ENCODE peak calls at places on chromosomes 7 and 10, in nine cellular contexts. N, G, Y, Q, B, R, E, S and M are unnamed samples.

GRCh38 chr10:52071814-52072213 is 242.3 kb upstream of the DKK1 start:
- DNase-seq in Q (no peak), R (no peak), S (no peak), N (no peak), G (no peak), B (no peak), Y (no peak), E (no peak), M (no peak)

GRCh38 chr10:15719899-15720634 is at the start of gene ITGA8:
- DNase-seq in E (no peak), R (peak; percentile 71), S (peak; percentile 23), N (no peak), Y (no peak), Q (no peak), B (peak; percentile 57), G (no peak), M (no peak)

GRCh38 chr7:28165971-28166955 is 14.3 kb downstream of the JAZF1 start:
- DNase-seq in Q (no peak), Y (no peak), E (no peak), N (no peak), R (peak; percentile 22), B (no peak), S (no peak), G (peak; percentile 62), M (no peak)

GRCh38 chr10:3871424-3871996 is 86.5 kb upstream of the KLF6 start:
- DNase-seq in B (no peak), E (no peak), N (no peak), S (no peak), Q (no peak), Y (no peak), R (no peak), G (no peak), M (no peak)

GRCh38 chr10:21041763-21042458 is 144.8 kb upstream of the NEBL start:
- DNase-seq in S (no peak), R (no peak), G (no peak), N (no peak), B (no peak), Q (no peak), E (no peak), Y (no peak), M (no peak)

GRCh38 chr7:99000904-99001442 is 122.6 kb downstream of the TRRAP start:
- DNase-seq in E (no peak), S (no peak), N (no peak), R (no peak), B (no peak), G (no peak), Y (no peak), Q (no peak), M (peak; percentile 22)

GRCh38 chr10:31756131-31757119 is 172.2 kb downstream of the ARHGAP12 start:
- DNase-seq in Q (no peak), B (no peak), R (no peak), G (no peak), N (no peak), S (no peak), E (no peak), Y (no peak), M (no peak)

GRCh38 chr10:104391150-104391968 is 37.7 kb downstream of the CFAP58 start:
- DNase-seq in R (peak; percentile 72), Y (no peak), E (peak; percentile 50), G (no peak), N (no peak), B (no peak), Q (no peak), S (no peak), M (no peak)

DNA sequence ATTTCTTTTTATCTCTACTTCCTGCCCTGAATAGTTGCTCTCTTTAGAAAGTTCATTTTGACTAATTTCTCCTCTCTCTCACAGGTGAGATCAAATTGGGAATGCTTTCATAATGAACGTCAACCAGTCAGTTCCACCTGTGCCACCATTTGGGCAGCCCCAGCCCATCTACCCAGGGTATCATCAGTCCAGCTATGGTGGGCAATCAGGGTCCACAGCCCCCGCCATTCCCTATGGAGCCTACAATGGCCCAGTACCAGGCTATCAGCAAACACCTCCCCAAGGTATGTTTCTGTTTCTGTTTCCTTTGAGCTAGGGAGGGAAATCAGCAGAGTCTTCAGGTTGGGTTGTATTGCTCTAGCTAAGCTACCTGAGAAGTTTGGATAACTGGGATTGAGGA is 2.5 kb downstream of the SEC24C start:
- DNase-seq in N (no peak), R (no peak), E (no peak), B (no peak), Q (no peak), S (no peak), G (no peak), Y (no peak), M (no peak)
- H3K4me1 ChIP-seq in N (peaks cover 28% of the 10 kb centered on the region), R (peaks cover 19% of the 10 kb centered on the region), E (peaks cover 2% of the 10 kb centered on the region), B (peaks cover 5% of the 10 kb centered on the region), Q (peaks cover 22% of the 10 kb centered on the region), S (peaks cover 5% of the 10 kb centered on the region), G (peaks cover 28% of the 10 kb centered on the region), Y (peaks cover 75% of the 10 kb centered on the region), M (peaks cover 54% of the 10 kb centered on the region)

GRCh38 chr10:77789016-77789415 is 137.5 kb downstream of the DLG5 start:
- DNase-seq in B (no peak), S (no peak), Q (no peak), E (no peak), Y (no peak), R (no peak), N (no peak), G (no peak), M (no peak)

GRCh38 chr10:77791506-77791905 is 135.0 kb downstream of the DLG5 start:
- DNase-seq in S (no peak), R (no peak), B (no peak), E (no peak), G (no peak), Y (no peak), Q (no peak), N (no peak), M (no peak)

GRCh38 chr10:77788496-77789010 is 138.0 kb downstream of the DLG5 start:
- DNase-seq in B (no peak), S (no peak), R (no peak), Y (no peak), N (no peak), E (no peak), Q (no peak), G (no peak), M (no peak)

GRCh38 chr10:77792155-77792554 is 134.4 kb downstream of the DLG5 start:
- DNase-seq in G (no peak), E (no peak), Q (no peak), R (no peak), Y (no peak), N (no peak), B (no peak), S (no peak), M (no peak)

DNA sequence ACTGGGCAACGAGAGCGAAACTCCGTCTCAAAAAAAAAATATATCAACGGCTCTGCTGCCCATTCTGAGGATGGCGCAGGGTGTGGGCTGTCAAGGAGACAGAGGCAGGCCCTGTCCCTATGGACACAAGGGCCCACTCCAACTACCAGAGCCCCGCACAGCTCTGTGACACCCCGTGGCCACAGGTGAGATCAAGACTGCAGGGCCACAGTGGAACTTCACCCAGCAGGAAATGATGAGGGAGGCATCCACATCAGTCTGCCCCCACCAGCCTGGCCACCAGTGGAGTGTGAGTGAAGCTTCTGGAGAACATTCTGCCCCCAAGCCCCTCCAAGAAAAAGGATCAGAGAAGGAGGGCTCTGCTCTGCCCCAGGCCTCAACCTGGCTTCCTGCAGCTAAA is 136.7 kb downstream of the DLG5 start:
- DNase-seq in B (no peak), E (no peak), Q (no peak), G (no peak), N (no peak), R (no peak), S (no peak), Y (no peak), M (no peak)
- H3K36me3 ChIP-seq in B (peaks cover 65% of the 10 kb centered on the region), E (peaks cover 4% of the 10 kb centered on the region), Q (no peaks in the 10 kb centered on the region), G (no peaks in the 10 kb centered on the region), N (no peaks in the 10 kb centered on the region), R (no peaks in the 10 kb centered on the region), S (no peaks in the 10 kb centered on the region), Y (peaks cover 77% of the 10 kb centered on the region), M (no peaks in the 10 kb centered on the region)

GRCh38 chr10:117654105-117654504 is 111.6 kb downstream of the EMX2 start:
- DNase-seq in B (no peak), Y (no peak), R (no peak), N (no peak), Q (no peak), E (no peak), S (no peak), G (no peak), M (no peak)

GRCh38 chr10:117656385-117657367 is 114.1 kb downstream of the EMX2 start:
- DNase-seq in R (no peak), Q (no peak), Y (no peak), B (no peak), N (no peak), S (no peak), G (no peak), E (no peak), M (no peak)

GRCh38 chr10:117653170-117653515 is 110.6 kb downstream of the EMX2 start:
- DNase-seq in Q (no peak), R (peak; percentile 81), B (no peak), Y (no peak), G (peak; percentile 89), S (no peak), N (no peak), E (no peak), M (no peak)

GRCh38 chr10:117651121-117651520 is 108.6 kb downstream of the EMX2 start:
- DNase-seq in E (no peak), S (no peak), Y (no peak), R (no peak), B (no peak), G (no peak), Q (no peak), N (no peak), M (no peak)

DNA sequence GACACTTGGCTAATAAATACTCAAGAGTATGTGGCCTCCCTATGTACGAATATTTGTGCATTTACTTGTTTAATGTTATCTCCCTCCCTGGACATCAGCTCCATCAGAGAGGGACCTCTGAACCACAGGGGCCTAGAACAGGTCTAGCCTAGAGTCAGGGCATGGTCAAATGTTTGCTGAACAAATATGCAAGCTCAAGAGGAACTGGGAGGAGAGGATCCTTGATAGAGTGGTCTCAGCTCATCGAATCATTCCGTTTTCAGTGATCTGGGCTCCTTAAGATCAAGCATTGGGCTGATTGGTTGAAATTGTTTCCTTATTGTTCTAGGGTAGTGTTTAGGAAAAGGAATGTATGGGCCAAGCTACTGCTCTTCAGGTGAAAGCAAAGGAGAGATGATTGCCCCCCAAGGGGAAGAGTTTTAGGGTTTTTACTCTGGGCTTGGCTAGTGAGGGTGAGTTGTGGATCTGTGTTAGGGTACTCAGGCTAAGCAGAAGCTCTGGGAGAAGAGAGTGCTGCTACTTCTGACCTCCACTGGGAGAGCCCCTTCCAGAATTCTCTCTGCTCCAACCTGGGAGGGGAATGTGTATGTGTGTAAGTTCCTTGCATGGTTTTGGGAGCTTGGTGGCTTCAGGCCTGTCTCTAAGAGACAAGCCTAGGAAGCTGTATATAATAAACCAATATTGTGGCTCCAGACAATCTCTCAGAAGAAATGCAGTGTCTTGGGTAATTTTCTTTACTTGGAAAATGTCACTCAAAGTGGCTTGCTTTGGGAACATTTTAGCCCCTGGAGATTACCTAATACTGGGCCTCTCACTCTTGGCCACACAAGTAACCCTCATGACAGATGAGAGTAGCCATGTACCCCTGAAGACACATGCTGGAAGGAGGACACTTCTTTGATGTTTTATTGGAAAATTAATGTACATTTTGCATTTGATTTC is 110.0 kb downstream of the EMX2 start:
- DNase-seq in N (no peak), E (no peak), B (no peak), Y (no peak), S (no peak), G (no peak), R (no peak), Q (no peak), M (no peak)
- H3K27ac ChIP-seq in N (no peak overlapping the region), E (no peak overlapping the region), B (no peak overlapping the region), Y (no peak overlapping the region), S (no peak overlapping the region), G (peak overlapping the region; percentile 80), R (peak overlapping the region; percentile 78), Q (no peak overlapping the region), M (no peak overlapping the region)

DNA sequence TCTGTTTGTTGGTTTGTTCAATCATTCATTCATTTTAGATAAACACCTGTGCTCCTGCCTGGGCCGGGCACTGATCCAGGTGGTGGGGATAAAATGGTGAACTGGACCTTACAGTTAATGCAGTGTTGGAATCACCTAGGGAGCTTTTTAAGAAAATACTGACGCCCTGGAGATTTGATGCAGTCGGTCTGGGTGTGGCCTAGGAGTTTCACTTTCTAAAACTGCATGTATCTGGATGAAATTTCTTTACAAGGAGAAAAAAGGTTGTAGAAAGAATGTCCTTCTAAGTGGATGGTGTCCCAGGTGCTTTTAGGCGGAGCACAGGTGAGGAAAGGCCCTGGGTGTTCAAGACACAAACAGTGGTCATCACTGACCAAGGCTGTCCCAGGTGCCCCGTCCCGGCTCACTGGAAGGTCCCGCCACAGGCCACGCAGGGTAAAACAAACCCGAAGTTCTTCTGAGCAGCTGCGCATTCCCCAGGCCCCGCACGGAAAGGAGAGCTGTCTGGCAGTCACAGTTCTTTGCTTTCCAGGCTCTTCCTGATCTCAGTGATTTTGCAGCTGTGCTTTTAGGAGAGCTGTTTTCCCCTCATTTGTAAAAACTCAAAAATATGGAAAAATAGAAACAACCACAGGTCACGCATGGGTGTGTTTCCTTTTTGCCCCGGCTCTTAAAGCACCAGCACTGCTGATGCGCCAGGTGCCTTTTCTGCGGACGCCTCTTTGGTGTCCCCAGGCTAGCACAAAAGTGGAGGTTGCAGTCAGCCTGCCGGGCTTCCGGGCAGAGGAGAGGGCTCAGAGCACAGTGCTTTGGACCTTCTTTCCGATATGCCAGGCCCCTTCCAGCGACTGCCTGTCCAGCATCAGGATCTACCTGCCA is 161.9 kb downstream of the GRK5 start:
- DNase-seq in N (no peak), E (no peak), B (no peak), Y (no peak), S (no peak), Q (no peak), G (no peak), R (no peak), M (no peak)
- H3K4me1 ChIP-seq in N (peaks cover 50% of the 10 kb centered on the region), E (peaks cover 53% of the 10 kb centered on the region), B (peaks cover 25% of the 10 kb centered on the region), Y (peaks cover 68% of the 10 kb centered on the region), S (no peaks in the 10 kb centered on the region), Q (no peaks in the 10 kb centered on the region), G (no peaks in the 10 kb centered on the region), R (peaks cover 28% of the 10 kb centered on the region), M (no peaks in the 10 kb centered on the region)